ENCODE peak calls at places on chromosomes 5 and 9, in eight cellular contexts. E is AG20443; N is HuH-7.5; I is islet precursor cell; V is endothelial cell; T is activated CD8-positive, alpha-beta memory T cell treated with anti-CD3 and anti-CD28 coated beads, Interleukin-2, amount 50 U/mL, for 48 hours; J is GM20000; O is substantia nigra. G is an unnamed sample.

GRCh38 chr9:121556580-121556979 is 56.9 kb upstream of the GGTA1 start:
- DNase-seq in V (no peak), E (peak; percentile 87), I (no peak), J (no peak), O (no peak), T (no peak), N (no peak), G (peak; percentile 97)

GRCh38 chr5:148401604-148402003 is 17.8 kb downstream of the FBXO38 start:
- DNase-seq in V (no peak), T (no peak), O (no peak), N (no peak), E (no peak), J (no peak), I (no peak), G (no peak)

GRCh38 chr5:140331638-140332037 is 14.8 kb downstream of the HBEGF start:
- DNase-seq in J (no peak), E (no peak), I (no peak), N (no peak), O (no peak), V (no peak), T (no peak), G (no peak)

GRCh38 chr9:119268985-119269384 is 100.2 kb downstream of the BRINP1 start:
- DNase-seq in J (no peak), N (no peak), O (no peak), I (no peak), V (no peak), T (no peak), E (no peak), G (no peak)

GRCh38 chr5:175680463-175680862 is 22.6 kb downstream of the HRH2 start:
- DNase-seq in T (no peak), E (no peak), V (no peak), O (no peak), N (no peak), J (no peak), I (no peak), G (no peak)

GRCh38 chr9:77449177-77450092 is 198.7 kb downstream of the GNA14 start:
- DNase-seq in V (no peak), T (peak; percentile 23), E (peak; percentile 32), I (peak; percentile 69), J (no peak), O (no peak), N (no peak), G (peak; percentile 95)

GRCh38 chr5:11780641-11781345 is 123.5 kb downstream of the CTNND2 start:
- DNase-seq in J (no peak), I (no peak), E (no peak), N (no peak), T (no peak), V (no peak), O (no peak), G (no peak)

GRCh38 chr5:178797546-178798105 is 62.1 kb upstream of the ZNF354B start:
- DNase-seq in N (no peak), J (no peak), V (no peak), O (no peak), T (no peak), I (no peak), E (no peak), G (no peak)

GRCh38 chr9:112752334-112753110 is 2.0 kb downstream of the SNX30 start:
- DNase-seq in I (no peak), T (no peak), O (no peak), N (no peak), J (no peak), V (no peak), E (no peak), G (no peak)

GRCh38 chr5:171632618-171633017 is 153.0 kb upstream of the SMIM23 start:
- DNase-seq in V (no peak), J (no peak), N (no peak), I (no peak), E (no peak), T (no peak), O (no peak), G (no peak)

GRCh38 chr9:38182321-38182720 is 113.3 kb upstream of the SHB start:
- DNase-seq in T (no peak), I (no peak), N (no peak), V (no peak), O (no peak), J (no peak), E (no peak), G (no peak)

GRCh38 chr9:129309906-129310305 is 131.8 kb upstream of the IER5L start:
- DNase-seq in T (peak; percentile 32), V (no peak), E (peak; percentile 2), N (no peak), O (no peak), J (no peak), I (no peak), G (no peak)

GRCh38 chr9:37839491-37840461 is 39.2 kb downstream of the DCAF10 start:
- DNase-seq in E (no peak), T (no peak), O (no peak), J (no peak), N (no peak), V (no peak), I (no peak), G (peak; percentile 72)

GRCh38 chr9:98315067-98315453 is 59.6 kb upstream of the TBC1D2 start:
- DNase-seq in E (no peak), V (no peak), J (no peak), I (no peak), N (no peak), T (no peak), O (no peak), G (no peak)

GRCh38 chr9:38360880-38361836 is 31.3 kb upstream of the ALDH1B1 start:
- DNase-seq in J (no peak), T (no peak), E (no peak), I (no peak), O (no peak), N (no peak), V (no peak), G (no peak)

GRCh38 chr5:132280371-132281240 is 13.6 kb upstream of the SLC22A4 start:
- DNase-seq in I (peak; percentile 44), T (peak; percentile 36), E (no peak), N (no peak), O (no peak), J (no peak), V (no peak), G (no peak)

GRCh38 chr9:131622536-131622935 is 77.2 kb downstream of the PRRT1B start:
- DNase-seq in E (no peak), V (no peak), I (no peak), J (peak; percentile 50), T (no peak), O (no peak), N (no peak), G (no peak)

GRCh38 chr5:14265574-14265973 is 122.4 kb downstream of the TRIO start:
- DNase-seq in E (peak; percentile 74), V (no peak), O (no peak), T (no peak), I (peak; percentile 81), N (no peak), J (no peak), G (peak; percentile 79)

GRCh38 chr9:132087438-132088030 is 7.9 kb upstream of the MED27 start:
- DNase-seq in N (no peak), T (no peak), I (no peak), J (no peak), V (no peak), O (no peak), E (no peak), G (no peak)

GRCh38 chr5:17315710-17316221 is 98.3 kb downstream of the BASP1 start:
- DNase-seq in J (no peak), T (no peak), I (no peak), V (no peak), E (peak; percentile 33), O (no peak), N (no peak), G (peak; percentile 50)

GRCh38 chr9:92947268-92948031 is at the start of gene FGD3:
- DNase-seq in N (peak; percentile 39), E (peak; percentile 62), J (no peak), I (peak; percentile 74), O (no peak), V (peak; percentile 34), T (peak; percentile 77), G (no peak)

GRCh38 chr9:125513634-125514413 is 193.2 kb downstream of the MAPKAP1 start:
- DNase-seq in T (no peak), E (peak; percentile 52), N (no peak), V (no peak), I (peak; percentile 83), J (peak; percentile 67), O (no peak), G (peak; percentile 72)

GRCh38 chr9:112029921-112030444 is 133.4 kb downstream of the UGCG start:
- DNase-seq in I (peak; percentile 72), J (no peak), V (no peak), N (no peak), T (no peak), O (no peak), E (no peak), G (peak; percentile 44)

GRCh38 chr5:52738095-52738506 is 49.6 kb upstream of the ITGA1 start:
- DNase-seq in V (no peak), J (no peak), T (no peak), I (no peak), E (no peak), O (no peak), N (no peak), G (peak; percentile 55)

G was measured in fibroblast of pulmonary artery.